ENCODE peak calls at places on chromosomes 6 and 20, in nine cellular contexts. F is thyroid gland; Y is choroid plexus epithelial cell; W is brain microvascular endothelial cell; R is IMR-90; O is CD8-positive, alpha-beta memory T cell; N is lung; T is mesendoderm; C is dorsolateral prefrontal cortex. M is an unnamed sample.

GRCh38 chr6:136968831-136969230 is 46.7 kb downstream of the SLC35D3 start:
- DNase-seq in F (no peak), Y (no peak), W (no peak), R (no peak), O (no peak), N (no peak), T (no peak), C (no peak), M (no peak)

GRCh38 chr6:55868910-55869479 is 6.4 kb downstream of the BMP5 start:
- DNase-seq in F (no peak), Y (peak; percentile 59), W (peak; percentile 33), R (peak; percentile 75), O (no peak), N (no peak), T (no peak), C (no peak), M (no peak)

GRCh38 chr6:134826889-134827737 is 122.8 kb downstream of the ALDH8A1 start:
- DNase-seq in F (peak; percentile 32), Y (peak; percentile 92), W (peak; percentile 80), R (peak; percentile 81), O (no peak), N (peak; percentile 61), T (no peak), C (no peak), M (no peak)

GRCh38 chr20:23609486-23610109 is 3.9 kb upstream of the CST9 start:
- DNase-seq in F (no peak), Y (peak; percentile 57), W (no peak), R (no peak), O (no peak), N (no peak), T (peak; percentile 47), C (no peak), M (no peak)

GRCh38 chr6:11218827-11219826 is 13.3 kb downstream of the NEDD9 start:
- DNase-seq in F (peak; percentile 40), Y (no peak), W (no peak), R (no peak), O (no peak), N (peak; percentile 66), T (no peak), C (no peak), M (no peak)

GRCh38 chr6:79699606-79700005 is 68.5 kb downstream of the SH3BGRL2 start:
- DNase-seq in F (no peak), Y (no peak), W (no peak), R (no peak), O (no peak), N (no peak), T (no peak), C (no peak), M (no peak)

GRCh38 chr6:78561015-78561414 is 306.3 kb upstream of the IRAK1BP1 start:
- DNase-seq in F (no peak), Y (peak; percentile 13), W (peak; percentile 2), R (peak; percentile 33), O (no peak), N (no peak), T (no peak), C (no peak), M (no peak)

GRCh38 chr6:2209226-2209809 is 36.1 kb downstream of the GMDS start:
- DNase-seq in F (peak; percentile 57), Y (peak; percentile 60), W (peak; percentile 12), R (peak; percentile 30), O (no peak), N (peak; percentile 54), T (peak; percentile 76), C (no peak), M (no peak)

GRCh38 chr20:45592574-45593189 is 13.6 kb upstream of the WFDC8 start:
- DNase-seq in F (no peak), Y (peak; percentile 59), W (peak; percentile 32), R (peak; percentile 21), O (no peak), N (no peak), T (peak; percentile 87), C (no peak), M (peak; percentile 63)

GRCh38 chr20:17680128-17680835 is 1.8 kb downstream of the RRBP1 start:
- DNase-seq in F (peak; percentile 39), Y (peak; percentile 76), W (peak; percentile 56), R (peak; percentile 71), O (peak; percentile 20), N (peak; percentile 75), T (peak; percentile 94), C (no peak), M (no peak)

GRCh38 chr6:111252451-111252850 is 165.1 kb downstream of the SLC16A10 start:
- DNase-seq in F (no peak), Y (no peak), W (no peak), R (no peak), O (no peak), N (no peak), T (no peak), C (no peak), M (no peak)

GRCh38 chr6:148192310-148192709 is 150.3 kb upstream of the SASH1 start:
- DNase-seq in F (no peak), Y (no peak), W (peak; percentile 75), R (peak; percentile 89), O (no peak), N (no peak), T (no peak), C (no peak), M (no peak)

GRCh38 chr6:81683928-81684327 is 68.6 kb downstream of the TENT5A start:
- DNase-seq in F (no peak), Y (peak; percentile 41), W (no peak), R (peak; percentile 64), O (no peak), N (no peak), T (no peak), C (no peak), M (no peak)

GRCh38 chr6:37309692-37310091 is 44.1 kb upstream of the RNF8 start:
- DNase-seq in F (no peak), Y (no peak), W (no peak), R (no peak), O (no peak), N (no peak), T (no peak), C (no peak), M (no peak)

GRCh38 chr6:157070403-157071107 is 252.8 kb downstream of the TMEM242 start:
- DNase-seq in F (peak; percentile 15), Y (peak; percentile 61), W (no peak), R (no peak), O (no peak), N (no peak), T (no peak), C (no peak), M (no peak)

GRCh38 chr20:5596401-5597193 is 153.6 kb upstream of the SHLD1 start:
- DNase-seq in F (no peak), Y (no peak), W (no peak), R (no peak), O (no peak), N (no peak), T (no peak), C (no peak), M (no peak)

GRCh38 chr6:35078226-35078850 is 62.8 kb downstream of the TCP11 start:
- DNase-seq in F (no peak), Y (no peak), W (no peak), R (no peak), O (no peak), N (no peak), T (no peak), C (no peak), M (no peak)

GRCh38 chr20:52889225-52889624 is 82.9 kb upstream of the TSHZ2 start:
- DNase-seq in F (no peak), Y (peak; percentile 2), W (no peak), R (no peak), O (no peak), N (no peak), T (no peak), C (no peak), M (no peak)

GRCh38 chr6:7730411-7730810 is 4.5 kb downstream of the BMP6 start:
- DNase-seq in F (no peak), Y (no peak), W (no peak), R (peak; percentile 20), O (no peak), N (no peak), T (no peak), C (no peak), M (no peak)
- H3K4me3 ChIP-seq in F (no peak overlapping the region), Y (no peak overlapping the region), W (no peak overlapping the region), R (no peak overlapping the region), O (no peak overlapping the region), N (no peak overlapping the region), T (no peak overlapping the region), C (no peak overlapping the region), M (no peak overlapping the region)

DNA sequence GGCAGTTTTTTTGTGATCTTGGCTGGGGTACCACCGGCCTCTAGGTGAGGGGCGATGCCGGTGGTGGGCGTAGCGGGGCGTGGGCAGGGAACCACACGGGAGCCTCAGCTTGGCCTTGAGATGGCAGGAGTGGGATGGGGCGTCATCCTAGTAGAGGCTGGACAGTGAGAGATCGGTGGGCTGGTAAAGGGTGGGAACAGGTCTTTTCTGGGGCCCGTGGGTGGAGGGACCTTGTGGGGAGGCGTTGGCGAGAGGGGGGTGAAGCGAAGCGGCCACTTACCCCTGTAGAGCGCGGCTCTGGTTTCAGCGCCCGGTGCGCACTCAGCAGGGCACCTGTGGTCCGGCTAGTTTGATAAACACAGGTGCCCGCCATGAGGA is 12.0 kb downstream of the ITPR3 start:
- DNase-seq in F (no peak), Y (no peak), W (no peak), R (no peak), O (no peak), N (no peak), T (no peak), C (no peak), M (no peak)
- H3K4me3 ChIP-seq in F (no peak overlapping the region), Y (peak overlapping the region; percentile 50), W (peak overlapping the region; percentile 47), R (peak overlapping the region; percentile 47), O (peak overlapping the region; percentile 42), N (no peak overlapping the region), T (peak overlapping the region; percentile 42), C (peak overlapping the region; percentile 64), M (no peak overlapping the region)

GRCh38 chr6:168884050-168884645 is 369.5 kb downstream of the THBS2 start:
- DNase-seq in F (no peak), Y (no peak), W (no peak), R (no peak), O (no peak), N (no peak), T (no peak), C (no peak), M (peak; percentile 75)
- H3K4me3 ChIP-seq in F (no peak overlapping the region), Y (peak overlapping the region; percentile 26), W (no peak overlapping the region), R (no peak overlapping the region), O (peak overlapping the region; percentile 81), N (peak overlapping the region; percentile 8), T (no peak overlapping the region), C (peak overlapping the region; percentile 51), M (peak overlapping the region; percentile 78)

DNA sequence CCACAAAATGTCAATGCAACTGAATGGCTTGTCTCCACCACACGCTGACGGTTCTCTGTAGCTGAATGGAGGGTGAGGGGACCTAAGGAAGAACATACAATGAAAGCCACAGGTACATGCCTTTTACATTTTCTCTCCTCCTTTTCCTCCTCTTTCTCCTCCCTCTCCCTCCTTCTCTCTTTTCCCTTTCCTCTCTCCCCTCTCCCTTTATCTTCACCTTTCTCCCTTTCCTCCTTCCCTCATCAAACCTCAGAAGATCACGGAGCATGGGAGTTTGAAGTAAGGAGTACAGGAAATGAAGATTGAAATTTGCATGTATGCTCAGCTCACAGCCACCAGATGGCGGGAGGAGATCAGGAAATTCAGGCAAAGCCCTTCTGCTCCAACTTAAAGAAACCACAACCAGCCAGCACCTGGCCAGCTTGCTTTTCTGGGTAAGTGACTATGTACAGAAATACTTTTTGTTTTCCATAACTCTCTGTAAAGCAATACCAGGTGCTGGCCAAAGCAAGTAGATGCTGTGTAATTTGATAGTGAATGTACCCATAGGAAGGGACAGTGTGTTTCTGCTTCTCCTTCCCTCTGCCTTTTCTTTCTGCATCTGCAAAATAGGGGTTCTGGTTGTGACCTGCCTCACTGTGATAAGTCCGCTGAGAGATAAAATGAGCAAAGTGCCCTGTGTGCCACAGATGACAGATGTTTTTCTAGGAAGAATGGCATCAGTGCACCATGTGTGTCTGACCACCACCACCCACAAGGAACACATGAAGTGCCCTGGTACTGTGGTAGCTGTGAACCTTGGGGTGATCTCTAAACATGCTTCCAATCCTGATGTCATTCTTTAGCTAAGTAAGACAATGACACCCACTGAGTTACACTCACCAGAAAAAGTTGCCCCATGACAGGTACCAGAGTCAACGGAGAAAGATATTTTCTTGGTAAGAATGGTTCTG is 18.6 kb upstream of the FOXO3 start:
- DNase-seq in F (peak; percentile 78), Y (peak; percentile 93), W (peak; percentile 61), R (peak; percentile 87), O (peak; percentile 62), N (peak; percentile 75), T (peak; percentile 80), C (peak; percentile 64), M (peak; percentile 58)
- H3K4me3 ChIP-seq in F (no peak overlapping the region), Y (no peak overlapping the region), W (no peak overlapping the region), R (no peak overlapping the region), O (no peak overlapping the region), N (no peak overlapping the region), T (no peak overlapping the region), C (peak overlapping the region; percentile 30), M (no peak overlapping the region)